ENCODE peak calls at places on chromosomes 5 and 9, in ten cellular contexts. M is tibial artery, N is GM13976, J is fibroblast of mammary gland, I is heart right ventricle, E is WTC11, D is HFFc6, C is mammary epithelial cell, L is fibroblast of pulmonary artery, T is right atrium auricular region. O is an unnamed sample.

GRCh38 chr9:129497064-129497836 is 123.7 kb downstream of the C9orf50 start:
- DNase-seq in M (peak; percentile 59), N (no peak), J (no peak), I (peak; percentile 36), E (no peak), D (peak; percentile 35), C (no peak), L (no peak), T (no peak), O (peak; percentile 32)

GRCh38 chr5:11182441-11183080 is 421.5 kb upstream of the DAP start:
- DNase-seq in M (no peak), N (peak; percentile 40), J (peak; percentile 39), I (no peak), E (peak; percentile 22), D (peak; percentile 57), C (no peak), L (peak; percentile 31), T (no peak), O (peak; percentile 30)

GRCh38 chr5:37112383-37112991 is 136.7 kb downstream of the CPLANE1 start:
- DNase-seq in M (no peak), N (peak; percentile 22), J (no peak), I (no peak), E (no peak), D (no peak), C (no peak), L (no peak), T (no peak), O (no peak)

GRCh38 chr5:39570418-39571027 is 145.7 kb upstream of the DAB2 start:
- DNase-seq in M (no peak), N (no peak), J (peak; percentile 67), I (no peak), E (no peak), D (peak; percentile 49), C (peak; percentile 28), L (peak; percentile 76), T (no peak), O (peak; percentile 15)

GRCh38 chr5:74261906-74262305 is 378.6 kb downstream of the ENC1 start:
- DNase-seq in M (no peak), N (no peak), J (peak; percentile 63), I (no peak), E (no peak), D (no peak), C (no peak), L (no peak), T (no peak), O (no peak)

GRCh38 chr5:11903121-11903613 is 1.1 kb downstream of the CTNND2 start:
- DNase-seq in M (no peak), N (peak; percentile 6), J (no peak), I (peak; percentile 12), E (peak; percentile 24), D (no peak), C (no peak), L (no peak), T (no peak), O (no peak)

GRCh38 chr9:137095664-137096517 is 9.1 kb downstream of the MAN1B1 start:
- DNase-seq in M (no peak), N (peak; percentile 88), J (no peak), I (no peak), E (no peak), D (no peak), C (no peak), L (no peak), T (no peak), O (peak; percentile 87)

GRCh38 chr5:149737355-149737754 is 7.2 kb downstream of the PPARGC1B start:
- DNase-seq in M (no peak), N (no peak), J (no peak), I (no peak), E (no peak), D (no peak), C (no peak), L (no peak), T (no peak), O (no peak)

GRCh38 chr5:21820527-21820926 is 1032.6 kb downstream of the CDH12 start:
- DNase-seq in M (no peak), N (no peak), J (no peak), I (no peak), E (no peak), D (no peak), C (no peak), L (no peak), T (no peak), O (no peak)

GRCh38 chr5:21823076-21823574 is 1030.0 kb downstream of the CDH12 start:
- DNase-seq in M (no peak), N (no peak), J (no peak), I (no peak), E (no peak), D (no peak), C (no peak), L (peak; percentile 13), T (no peak), O (no peak)

GRCh38 chr5:21823588-21823987 is 1029.6 kb downstream of the CDH12 start:
- DNase-seq in M (no peak), N (no peak), J (peak; percentile 41), I (no peak), E (no peak), D (no peak), C (peak; percentile 15), L (peak; percentile 39), T (no peak), O (no peak)

GRCh38 chr5:21817668-21818419 is 1035.3 kb downstream of the CDH12 start:
- DNase-seq in M (no peak), N (no peak), J (peak; percentile 51), I (no peak), E (no peak), D (no peak), C (no peak), L (peak; percentile 28), T (no peak), O (no peak)
- TF ChIP-seq CTCF in M (no peak), N (no peak), J (peak; percentile 29), I (no peak), E (no peak), D (peak; percentile 71), C (peak; percentile 29), L (peak; percentile 33), T (no peak), O (no peak)

GRCh38 chr5:113319256-113320053 is 115.3 kb downstream of the TSSK1B start:
- DNase-seq in M (no peak), N (no peak), J (no peak), I (no peak), E (no peak), D (no peak), C (peak; percentile 30), L (no peak), T (no peak), O (no peak)
- TF ChIP-seq CTCF in M (no peak), N (no peak), J (no peak), I (no peak), E (no peak), D (no peak), C (no peak), L (no peak), T (no peak), O (no peak)

GRCh38 chr5:107853031-107853430 is 182.3 kb upstream of the EFNA5 start:
- DNase-seq in M (no peak), N (no peak), J (no peak), I (no peak), E (no peak), D (no peak), C (no peak), L (no peak), T (no peak), O (no peak)

GRCh38 chr5:107853696-107854095 is 183.0 kb upstream of the EFNA5 start:
- DNase-seq in M (no peak), N (no peak), J (no peak), I (no peak), E (no peak), D (no peak), C (no peak), L (no peak), T (no peak), O (no peak)

GRCh38 chr5:107857785-107858184 is 187.0 kb upstream of the EFNA5 start:
- DNase-seq in M (no peak), N (no peak), J (no peak), I (no peak), E (no peak), D (no peak), C (no peak), L (no peak), T (no peak), O (no peak)

GRCh38 chr5:107858324-107858723 is 187.6 kb upstream of the EFNA5 start:
- DNase-seq in M (no peak), N (no peak), J (no peak), I (no peak), E (no peak), D (no peak), C (no peak), L (no peak), T (no peak), O (no peak)

DNA sequence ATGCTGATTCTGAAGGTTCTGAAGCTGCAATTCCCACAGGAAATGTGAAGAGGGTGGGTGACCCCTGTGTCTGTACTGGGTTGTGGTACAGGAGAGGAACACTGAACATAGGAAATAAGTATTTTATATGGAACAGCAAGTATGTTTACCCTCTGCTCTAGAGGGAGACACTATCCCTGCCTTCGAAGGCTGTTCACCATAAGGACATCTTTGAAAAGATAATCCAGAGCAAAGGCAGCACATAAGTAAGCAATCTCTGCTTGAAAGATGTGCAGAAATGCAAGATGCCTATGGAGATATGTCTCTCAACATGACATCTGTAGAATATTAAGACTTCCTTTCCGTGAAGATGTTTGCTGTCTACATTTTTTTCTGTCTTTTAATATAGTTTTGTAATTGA is 184.4 kb upstream of the EFNA5 start:
- DNase-seq in M (no peak), N (no peak), J (peak; percentile 11), I (no peak), E (no peak), D (no peak), C (no peak), L (no peak), T (no peak), O (no peak)
- TF ChIP-seq CTCF in M (no peak), N (no peak), J (peak; percentile 10), I (no peak), E (no peak), D (no peak), C (no peak), L (no peak), T (no peak), O (no peak)

DNA sequence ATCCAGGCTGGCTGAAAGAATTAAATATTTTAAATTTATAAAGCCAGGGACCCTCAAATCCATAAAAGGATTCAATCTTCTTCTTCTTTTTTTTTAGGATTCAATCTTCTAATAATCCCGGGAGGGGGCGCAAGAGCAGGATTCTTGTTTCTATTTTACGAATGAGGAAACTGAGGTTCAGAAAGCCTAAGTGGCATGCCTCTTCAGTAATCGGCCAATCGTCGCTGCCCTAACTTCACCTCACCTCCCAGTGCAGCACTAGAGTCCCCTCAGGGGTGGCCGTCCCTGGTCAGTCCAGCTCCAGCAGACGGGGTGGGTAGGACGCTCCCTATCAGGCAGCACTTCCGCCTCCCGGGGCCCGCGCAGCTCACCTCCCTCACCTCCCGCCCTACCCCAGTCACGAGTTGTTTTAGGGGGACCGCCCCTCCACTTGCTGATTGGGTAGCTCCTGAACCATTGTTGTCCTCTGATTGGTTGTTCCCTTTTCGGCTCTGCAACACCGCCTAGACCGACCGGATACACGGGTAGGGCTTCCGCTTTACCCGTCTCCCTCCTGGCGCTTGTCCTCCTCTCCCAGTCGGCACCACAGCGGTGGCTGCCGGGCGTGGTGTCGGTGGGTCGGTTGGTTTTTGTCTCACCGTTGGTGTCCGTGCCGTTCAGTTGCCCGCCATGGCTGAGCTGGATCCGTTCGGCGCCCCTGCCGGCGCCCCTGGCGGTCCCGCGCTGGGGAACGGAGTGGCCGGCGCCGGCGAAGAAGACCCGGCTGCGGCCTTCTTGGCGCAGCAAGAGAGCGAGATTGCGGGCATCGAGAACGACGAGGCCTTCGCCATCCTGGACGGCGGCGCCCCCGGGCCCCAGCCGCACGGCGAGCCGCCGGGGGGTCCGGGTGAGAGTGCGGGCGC is at the start of gene CLTA:
- DNase-seq in M (peak; percentile 98), N (peak; percentile 99), J (peak; percentile 99), I (peak; percentile 98), E (peak; percentile 96), D (peak; percentile 98), C (peak; percentile 99), L (peak; percentile 99), T (peak; percentile 99), O (peak; percentile 99)
- TF ChIP-seq CTCF in M (peak; percentile 53), N (peak; percentile 30), J (peak; percentile 65), I (peak; percentile 69), E (peak; percentile 22), D (peak; percentile 79), C (peak; percentile 43), L (peak; percentile 49), T (peak; percentile 28), O (no peak)